ENCODE peak calls at places on chromosome 1, in seven cellular contexts. I is M059J; E is T follicular helper cell; W is CD14-positive monocyte; A is RWPE1; O is stimulated activated CD8-positive, alpha-beta memory T cell treated with anti-CD3 and anti-CD28 coated beads, Interleukin-15, amount 100 ng/mL, for 4 hours; G is breast epithelium. X is an unnamed sample.
A peak's percentile ranks its signal among the peaks of the same experiment; 100 is the strongest.

GRCh38 chr1:50424045-50424939 is 1.0 kb upstream of the DMRTA2 start:
- DNase-seq in I (peak; percentile 52), E (no peak), W (no peak), A (no peak), O (no peak), G (no peak), X (no peak)

GRCh38 chr1:109499661-109500536 is 6.0 kb downstream of the CYB561D1 start:
- DNase-seq in I (peak; percentile 41), E (peak; percentile 56), W (no peak), A (no peak), O (no peak), G (no peak), X (peak; percentile 63)

GRCh38 chr1:30745834-30746208 is 11.8 kb downstream of the LAPTM5 start:
- DNase-seq in I (no peak), E (no peak), W (no peak), A (no peak), O (no peak), G (no peak), X (no peak)

GRCh38 chr1:245549981-245550701 is 395.4 kb downstream of the KIF26B start:
- DNase-seq in I (no peak), E (no peak), W (no peak), A (no peak), O (no peak), G (no peak), X (no peak)

GRCh38 chr1:102562380-102562779 is 545.9 kb downstream of the COL11A1 start:
- DNase-seq in I (no peak), E (no peak), W (no peak), A (no peak), O (no peak), G (no peak), X (no peak)

GRCh38 chr1:224116131-224116530 is 2.2 kb downstream of the FBXO28 start:
- DNase-seq in I (peak; percentile 67), E (no peak), W (no peak), A (peak; percentile 52), O (no peak), G (no peak), X (peak; percentile 61)

GRCh38 chr1:114641377-114641776 is 28.5 kb downstream of the DENND2C start:
- DNase-seq in I (no peak), E (no peak), W (no peak), A (no peak), O (no peak), G (no peak), X (no peak)

GRCh38 chr1:243549108-243549507 is 293.3 kb downstream of the SDCCAG8 start:
- DNase-seq in I (peak; percentile 81), E (no peak), W (no peak), A (peak; percentile 36), O (no peak), G (no peak), X (no peak)